ENCODE peak calls at places on chromosomes 4 and X, in five cellular contexts. One of them, this sample, is unnamed.

GRCh38 chr4:138835833-138836521 is 179.6 kb upstream of the NOCT start:
- DNase-seq in gastrocnemius medialis: no peak
- DNase-seq in breast epithelium: peak
- DNase-seq in AG04450: no peak
- DNase-seq in lower lobe of right lung: no peak
- DNase-seq in this sample: no peak

GRCh38 chr4:84920591-84920990 is 45.9 kb downstream of the WDFY3 start:
- DNase-seq in gastrocnemius medialis: no peak
- DNase-seq in breast epithelium: no peak
- DNase-seq in AG04450: peak
- DNase-seq in lower lobe of right lung: no peak
- DNase-seq in this sample: no peak

GRCh38 chrX:69107747-69108410 is 57.4 kb downstream of the PJA1 start:
- DNase-seq in gastrocnemius medialis: no peak
- DNase-seq in breast epithelium: no peak
- DNase-seq in AG04450: no peak
- DNase-seq in lower lobe of right lung: no peak
- DNase-seq in this sample: no peak

GRCh38 chr4:107922486-107923473 is 8.6 kb upstream of the CYP2U1 start:
- DNase-seq in gastrocnemius medialis: no peak
- DNase-seq in breast epithelium: no peak
- DNase-seq in AG04450: no peak
- DNase-seq in lower lobe of right lung: no peak
- DNase-seq in this sample: no peak

GRCh38 chr4:62548108-62548524 is 1348.0 kb downstream of the ADGRL3 start:
- DNase-seq in gastrocnemius medialis: no peak
- DNase-seq in breast epithelium: no peak
- DNase-seq in AG04450: no peak
- DNase-seq in lower lobe of right lung: no peak
- DNase-seq in this sample: no peak

GRCh38 chrX:40175416-40176255 is 77.9 kb upstream of the BCOR start:
- DNase-seq in gastrocnemius medialis: no peak
- DNase-seq in breast epithelium: no peak
- DNase-seq in AG04450: no peak
- DNase-seq in lower lobe of right lung: peak
- DNase-seq in this sample: peak

GRCh38 chrX:138748480-138748879 is 37.0 kb upstream of the FGF13 start:
- DNase-seq in gastrocnemius medialis: no peak
- DNase-seq in breast epithelium: no peak
- DNase-seq in AG04450: no peak
- DNase-seq in lower lobe of right lung: no peak
- DNase-seq in this sample: no peak

GRCh38 chr4:184347251-184348239 is 126.8 kb downstream of the IRF2 start:
- DNase-seq in gastrocnemius medialis: peak
- DNase-seq in breast epithelium: no peak
- DNase-seq in AG04450: no peak
- DNase-seq in lower lobe of right lung: peak
- DNase-seq in this sample: peak

GRCh38 chr4:128349921-128350320 is 62.3 kb upstream of the PGRMC2 start:
- DNase-seq in gastrocnemius medialis: no peak
- DNase-seq in breast epithelium: no peak
- DNase-seq in AG04450: peak
- DNase-seq in lower lobe of right lung: no peak
- DNase-seq in this sample: no peak

GRCh38 chrX:79259073-79259689 is 108.0 kb downstream of the ITM2A start:
- DNase-seq in gastrocnemius medialis: no peak
- DNase-seq in breast epithelium: no peak
- DNase-seq in AG04450: no peak
- DNase-seq in lower lobe of right lung: no peak
- DNase-seq in this sample: peak

GRCh38 chr4:70623301-70623700 is 5.2 kb upstream of the ENAM start:
- DNase-seq in gastrocnemius medialis: no peak
- DNase-seq in breast epithelium: no peak
- DNase-seq in AG04450: no peak
- DNase-seq in lower lobe of right lung: no peak
- DNase-seq in this sample: no peak

GRCh38 chrX:35439042-35439639 is 359.0 kb upstream of the MAGEB16 start:
- DNase-seq in gastrocnemius medialis: no peak
- DNase-seq in breast epithelium: no peak
- DNase-seq in AG04450: no peak
- DNase-seq in lower lobe of right lung: no peak
- DNase-seq in this sample: no peak

GRCh38 chr4:185782523-185782922 is 29.5 kb downstream of the SORBS2 start:
- DNase-seq in gastrocnemius medialis: no peak
- DNase-seq in breast epithelium: no peak
- DNase-seq in AG04450: no peak
- DNase-seq in lower lobe of right lung: no peak
- DNase-seq in this sample: no peak

GRCh38 chr4:80180743-80181142 is 16.6 kb upstream of the PRDM8 start:
- DNase-seq in gastrocnemius medialis: no peak
- DNase-seq in breast epithelium: no peak
- DNase-seq in AG04450: no peak
- DNase-seq in lower lobe of right lung: no peak
- DNase-seq in this sample: no peak

GRCh38 chrX:40570346-40571093 is 10.2 kb upstream of the ATP6AP2 start:
- DNase-seq in gastrocnemius medialis: no peak
- DNase-seq in breast epithelium: no peak
- DNase-seq in AG04450: no peak
- DNase-seq in lower lobe of right lung: no peak
- DNase-seq in this sample: no peak

GRCh38 chr4:32249040-32249439 is 1528.9 kb downstream of the PCDH7 start:
- DNase-seq in gastrocnemius medialis: no peak
- DNase-seq in breast epithelium: no peak
- DNase-seq in AG04450: no peak
- DNase-seq in lower lobe of right lung: no peak
- DNase-seq in this sample: no peak

DNA sequence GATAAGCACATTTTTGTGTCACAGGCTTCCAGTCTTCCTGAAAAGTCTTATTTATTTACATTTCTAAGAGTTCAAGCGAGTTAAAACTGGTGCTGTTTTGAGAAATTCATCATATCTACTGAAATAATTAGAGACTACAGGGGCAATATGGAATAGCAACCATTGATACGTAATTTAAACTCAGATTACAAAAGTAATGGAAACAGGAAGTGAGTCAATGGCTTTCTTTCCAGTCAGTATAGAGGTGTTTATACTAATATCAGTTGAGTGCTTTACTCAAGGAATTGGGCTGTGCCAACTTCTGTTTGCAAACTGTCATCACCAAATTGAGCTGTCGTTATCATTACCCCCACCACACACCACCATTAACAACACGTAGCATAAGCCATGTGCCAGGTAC is 222.7 kb downstream of the COL25A1 start:
- DNase-seq in gastrocnemius medialis: no peak
- DNase-seq in breast epithelium: no peak
- DNase-seq in AG04450: no peak
- DNase-seq in lower lobe of right lung: no peak
- DNase-seq in this sample: no peak
- H3K27ac ChIP-seq in gastrocnemius medialis: no peak
- H3K27ac ChIP-seq in breast epithelium: no peak
- H3K27ac ChIP-seq in AG04450: no peak
- H3K27ac ChIP-seq in lower lobe of right lung: no peak
- H3K27ac ChIP-seq in this sample: no peak

GRCh38 chrX:100445593-100445992 is 35.5 kb upstream of the PCDH19 start:
- DNase-seq in gastrocnemius medialis: no peak
- DNase-seq in breast epithelium: no peak
- DNase-seq in AG04450: no peak
- DNase-seq in lower lobe of right lung: no peak
- DNase-seq in this sample: no peak

GRCh38 chrX:100447563-100448397 is 37.7 kb upstream of the PCDH19 start:
- DNase-seq in gastrocnemius medialis: no peak
- DNase-seq in breast epithelium: no peak
- DNase-seq in AG04450: no peak
- DNase-seq in lower lobe of right lung: no peak
- DNase-seq in this sample: peak

GRCh38 chrX:100449696-100450606 is 39.9 kb upstream of the PCDH19 start:
- DNase-seq in gastrocnemius medialis: no peak
- DNase-seq in breast epithelium: no peak
- DNase-seq in AG04450: no peak
- DNase-seq in lower lobe of right lung: no peak
- DNase-seq in this sample: no peak
- TF ChIP-seq CTCF in gastrocnemius medialis: no peak
- TF ChIP-seq CTCF in breast epithelium: no peak
- TF ChIP-seq CTCF in AG04450: no peak
- TF ChIP-seq CTCF in lower lobe of right lung: no peak
- TF ChIP-seq CTCF in this sample: no peak

DNA sequence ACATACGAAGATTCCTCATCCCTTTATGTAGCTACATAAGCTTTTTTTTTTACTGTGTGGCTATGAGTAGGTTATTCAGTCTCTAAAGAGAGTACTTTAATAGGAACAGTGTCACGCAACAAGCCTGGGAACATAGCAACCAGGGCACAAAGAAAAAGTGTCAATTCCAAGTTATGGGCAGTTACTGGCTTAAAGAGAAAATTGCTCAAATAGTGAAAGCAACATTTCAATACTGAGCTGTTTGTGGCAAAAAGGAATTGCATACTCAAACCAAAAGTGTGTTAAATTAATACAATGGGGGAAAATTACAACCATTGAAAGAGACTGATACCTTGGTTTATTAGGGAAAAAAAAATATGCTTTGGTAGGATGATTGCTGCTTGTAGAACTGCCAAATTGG is 41.2 kb upstream of the ENOX2 start:
- DNase-seq in gastrocnemius medialis: no peak
- DNase-seq in breast epithelium: no peak
- DNase-seq in AG04450: no peak
- DNase-seq in lower lobe of right lung: no peak
- DNase-seq in this sample: no peak
- H3K4me3 ChIP-seq in gastrocnemius medialis: no peak
- H3K4me3 ChIP-seq in breast epithelium: no peak
- H3K4me3 ChIP-seq in AG04450: no peak
- H3K4me3 ChIP-seq in lower lobe of right lung: no peak
- H3K4me3 ChIP-seq in this sample: no peak

GRCh38 chr4:94669672-94670664 is 87.8 kb upstream of the BMPR1B start:
- DNase-seq in gastrocnemius medialis: no peak
- DNase-seq in breast epithelium: no peak
- DNase-seq in AG04450: no peak
- DNase-seq in lower lobe of right lung: no peak
- DNase-seq in this sample: no peak

GRCh38 chr4:94668724-94669123 is 89.0 kb upstream of the BMPR1B start:
- DNase-seq in gastrocnemius medialis: no peak
- DNase-seq in breast epithelium: no peak
- DNase-seq in AG04450: no peak
- DNase-seq in lower lobe of right lung: no peak
- DNase-seq in this sample: no peak

GRCh38 chr4:94665500-94666398 is 92.0 kb upstream of the BMPR1B start:
- DNase-seq in gastrocnemius medialis: no peak
- DNase-seq in breast epithelium: no peak
- DNase-seq in AG04450: no peak
- DNase-seq in lower lobe of right lung: no peak
- DNase-seq in this sample: no peak

GRCh38 chr4:94673961-94674360 is 83.8 kb upstream of the BMPR1B start:
- DNase-seq in gastrocnemius medialis: no peak
- DNase-seq in breast epithelium: no peak
- DNase-seq in AG04450: no peak
- DNase-seq in lower lobe of right lung: no peak
- DNase-seq in this sample: no peak

GRCh38 chr4:94671113-94671512 is 86.6 kb upstream of the BMPR1B start:
- DNase-seq in gastrocnemius medialis: no peak
- DNase-seq in breast epithelium: no peak
- DNase-seq in AG04450: no peak
- DNase-seq in lower lobe of right lung: no peak
- DNase-seq in this sample: no peak
- H3K27ac ChIP-seq in gastrocnemius medialis: no peak
- H3K27ac ChIP-seq in breast epithelium: peak
- H3K27ac ChIP-seq in AG04450: no peak
- H3K27ac ChIP-seq in lower lobe of right lung: no peak
- H3K27ac ChIP-seq in this sample: no peak

This sample was measured in HL-60.